ENCODE peak calls at places on chromosomes 11 and 22, in six cellular contexts. Z is mucosa of gallbladder, P is GM06990, Y is brain microvascular endothelial cell, A is NCI-H146, V is GDM1. L is an unnamed sample.

GRCh38 chr22:20224917-20225692 is 43.0 kb downstream of the RTN4R start:
- DNase-seq in Z (no peak), P (no peak), Y (no peak), A (no peak), V (no peak), L (no peak)

GRCh38 chr11:23078289-23078971 is 218.2 kb upstream of the CCDC179 start:
- DNase-seq in Z (no peak), P (no peak), Y (peak), A (no peak), V (no peak), L (no peak)

GRCh38 chr11:28820296-28820989 is 712.3 kb downstream of the METTL15 start:
- DNase-seq in Z (no peak), P (no peak), Y (no peak), A (no peak), V (no peak), L (no peak)

GRCh38 chr11:57458060-57458409 is 2.3 kb upstream of the RTN4RL2 start:
- DNase-seq in Z (no peak), P (no peak), Y (no peak), A (peak), V (no peak), L (no peak)

GRCh38 chr11:95229199-95230053 is 1.6 kb downstream of the SESN3 start:
- DNase-seq in Z (no peak), P (no peak), Y (no peak), A (no peak), V (no peak), L (no peak)

GRCh38 chr11:17570034-17570433 is 23.0 kb downstream of the OTOG start:
- DNase-seq in Z (no peak), P (no peak), Y (no peak), A (no peak), V (no peak), L (no peak)

GRCh38 chr11:14132312-14132711 is 169.8 kb downstream of the SPON1 start:
- DNase-seq in Z (no peak), P (no peak), Y (no peak), A (no peak), V (no peak), L (no peak)

GRCh38 chr22:45413368-45414211 is at the start of the genes RIBC2 and SMC1B:
- DNase-seq in Z (peak), P (peak), Y (peak), A (peak), V (no peak), L (peak)

GRCh38 chr11:118258410-118258809 is 5.7 kb downstream of the MPZL2 start:
- DNase-seq in Z (no peak), P (no peak), Y (no peak), A (no peak), V (no peak), L (no peak)

GRCh38 chr22:29569011-29569678 is 11.8 kb downstream of the NIPSNAP1 start:
- DNase-seq in Z (no peak), P (no peak), Y (no peak), A (no peak), V (no peak), L (no peak)

GRCh38 chr11:86408845-86409244 is 34.2 kb downstream of the CCDC81 start:
- DNase-seq in Z (no peak), P (no peak), Y (no peak), A (no peak), V (no peak), L (no peak)

GRCh38 chr11:324131-324530 is 3.5 kb upstream of the IFITM3 start:
- DNase-seq in Z (no peak), P (no peak), Y (no peak), A (no peak), V (no peak), L (peak)

GRCh38 chr22:33659423-33659822 is 260.9 kb downstream of the LARGE1 start:
- DNase-seq in Z (no peak), P (no peak), Y (no peak), A (no peak), V (no peak), L (no peak)

GRCh38 chr11:118877487-118878173 is 6.1 kb upstream of the CXCR5 start:
- DNase-seq in Z (no peak), P (no peak), Y (no peak), A (no peak), V (no peak), L (no peak)

GRCh38 chr11:65445604-65446445 is 23.2 kb downstream of the NEAT1 start:
- DNase-seq in Z (no peak), P (peak), Y (peak), A (no peak), V (no peak), L (no peak)

GRCh38 chr11:71164186-71164585 is 88.2 kb downstream of the SHANK2 start:
- DNase-seq in Z (no peak), P (no peak), Y (no peak), A (no peak), V (no peak), L (no peak)

GRCh38 chr11:132037961-132038360 is 667.5 kb downstream of the NTM start:
- DNase-seq in Z (no peak), P (no peak), Y (no peak), A (peak), V (no peak), L (no peak)

GRCh38 chr11:113045146-113045545 is 83.9 kb downstream of the NCAM1 start:
- DNase-seq in Z (no peak), P (no peak), Y (no peak), A (no peak), V (no peak), L (no peak)

GRCh38 chr11:118971646-118972045 is at the start of gene FOXR1:
- DNase-seq in Z (no peak), P (no peak), Y (no peak), A (no peak), V (no peak), L (no peak)

L was measured in GM13977.